ENCODE peak calls at places on chromosomes 2 and 18, in nine cellular contexts. I, H, U, X, V, S, M, Q and F are unnamed samples.

GRCh38 chr18:2147424-2147823 is 423.9 kb downstream of the METTL4 start:
- DNase-seq in I (no peak), H (no peak), U (no peak), X (no peak), V (no peak), S (no peak), M (no peak), Q (no peak), F (no peak)

GRCh38 chr2:47771211-47771610 is 11.7 kb upstream of the MSH6 start:
- DNase-seq in I (peak), H (peak), U (no peak), X (no peak), V (peak), S (no peak), M (peak), Q (peak), F (no peak)

GRCh38 chr2:44246840-44247369 is 28.4 kb upstream of the SLC3A1 start:
- DNase-seq in I (no peak), H (no peak), U (no peak), X (no peak), V (no peak), S (no peak), M (no peak), Q (no peak), F (no peak)

GRCh38 chr2:230711224-230711623 is 1.4 kb upstream of the CAB39 start:
- DNase-seq in I (no peak), H (no peak), U (no peak), X (no peak), V (no peak), S (peak), M (peak), Q (no peak), F (no peak)

GRCh38 chr2:55910077-55910476 is 13.5 kb downstream of the EFEMP1 start:
- DNase-seq in I (no peak), H (no peak), U (no peak), X (no peak), V (no peak), S (no peak), M (no peak), Q (no peak), F (no peak)

GRCh38 chr2:239290618-239291504 is 110.0 kb downstream of the HDAC4 start:
- DNase-seq in I (no peak), H (no peak), U (peak), X (no peak), V (no peak), S (peak), M (peak), Q (peak), F (no peak)

GRCh38 chr2:191150451-191151314 is at the start of gene STAT4:
- DNase-seq in I (no peak), H (peak), U (peak), X (peak), V (peak), S (peak), M (peak), Q (peak), F (peak)

GRCh38 chr2:59025157-59025757 is 784.1 kb upstream of the FANCL start:
- DNase-seq in I (peak), H (peak), U (no peak), X (peak), V (peak), S (peak), M (peak), Q (peak), F (peak)

GRCh38 chr2:43437363-43437762 is 158.5 kb downstream of the THADA start:
- DNase-seq in I (no peak), H (no peak), U (no peak), X (no peak), V (no peak), S (no peak), M (no peak), Q (no peak), F (no peak)

GRCh38 chr2:197232010-197232409 is 78.6 kb downstream of the ANKRD44 start:
- DNase-seq in I (no peak), H (no peak), U (no peak), X (no peak), V (no peak), S (no peak), M (no peak), Q (no peak), F (no peak)

GRCh38 chr18:22871809-22872525 is 61.2 kb upstream of the RBBP8 start:
- DNase-seq in I (no peak), H (no peak), U (no peak), X (no peak), V (no peak), S (no peak), M (no peak), Q (no peak), F (no peak)

GRCh38 chr2:221779614-221780067 is 207.5 kb upstream of the EPHA4 start:
- DNase-seq in I (no peak), H (no peak), U (no peak), X (no peak), V (peak), S (no peak), M (no peak), Q (no peak), F (no peak)

GRCh38 chr2:224838335-224838734 is 122.2 kb upstream of the CCDC195 start:
- DNase-seq in I (no peak), H (no peak), U (no peak), X (no peak), V (no peak), S (no peak), M (no peak), Q (no peak), F (no peak)

GRCh38 chr18:79927597-79928562 is 23.6 kb downstream of the SLC66A2 start:
- DNase-seq in I (no peak), H (no peak), U (peak), X (no peak), V (no peak), S (peak), M (peak), Q (peak), F (peak)

GRCh38 chr2:54665436-54665856 is 58.0 kb upstream of the EML6 start:
- DNase-seq in I (peak), H (peak), U (no peak), X (peak), V (peak), S (no peak), M (peak), Q (peak), F (peak)

GRCh38 chr2:207926133-207927076 is 98.9 kb downstream of the PLEKHM3 start:
- DNase-seq in I (no peak), H (no peak), U (no peak), X (peak), V (peak), S (no peak), M (no peak), Q (peak), F (no peak)

GRCh38 chr2:113173563-113174368 is at the start of gene PSD4:
- DNase-seq in I (peak), H (no peak), U (peak), X (peak), V (no peak), S (peak), M (peak), Q (peak), F (peak)

GRCh38 chr2:1799174-1799573 is 54.9 kb upstream of the PXDN start:
- DNase-seq in I (no peak), H (no peak), U (no peak), X (no peak), V (no peak), S (no peak), M (no peak), Q (no peak), F (no peak)

GRCh38 chr2:17166506-17166905 is 351.7 kb downstream of the RAD51AP2 start:
- DNase-seq in I (no peak), H (no peak), U (no peak), X (no peak), V (peak), S (no peak), M (no peak), Q (no peak), F (no peak)

GRCh38 chr2:54772531-54772930 is 49.1 kb downstream of the EML6 start:
- DNase-seq in I (no peak), H (no peak), U (no peak), X (no peak), V (no peak), S (no peak), M (no peak), Q (no peak), F (no peak)

GRCh38 chr2:68770271-68771111 is 35.9 kb downstream of the ARHGAP25 start:
- DNase-seq in I (peak), H (no peak), U (no peak), X (no peak), V (no peak), S (no peak), M (no peak), Q (no peak), F (no peak)

GRCh38 chr2:2852015-2852777 is 521.1 kb upstream of the MYT1L start:
- DNase-seq in I (no peak), H (no peak), U (no peak), X (no peak), V (no peak), S (no peak), M (no peak), Q (no peak), F (no peak)

GRCh38 chr2:206462240-206462854 is 19.0 kb downstream of the ADAM23 start:
- DNase-seq in I (no peak), H (no peak), U (no peak), X (no peak), V (no peak), S (no peak), M (no peak), Q (no peak), F (no peak)

GRCh38 chr2:71784734-71785549 is 331.6 kb downstream of the DYSF start:
- DNase-seq in I (no peak), H (peak), U (peak), X (peak), V (no peak), S (no peak), M (no peak), Q (peak), F (peak)

GRCh38 chr2:15363142-15363541 is 198.0 kb downstream of the NBAS start:
- DNase-seq in I (no peak), H (no peak), U (no peak), X (no peak), V (no peak), S (no peak), M (no peak), Q (no peak), F (no peak)

GRCh38 chr2:121285077-121285449 is at the start of gene TFCP2L1:
- DNase-seq in I (peak), H (no peak), U (no peak), X (peak), V (peak), S (peak), M (peak), Q (no peak), F (peak)

GRCh38 chr2:121565389-121566250 is 34.9 kb downstream of the RNU4ATAC start:
- DNase-seq in I (no peak), H (no peak), U (no peak), X (no peak), V (no peak), S (no peak), M (no peak), Q (peak), F (no peak)

GRCh38 chr2:195108182-195108581 is 548.8 kb upstream of the SLC39A10 start:
- DNase-seq in I (no peak), H (no peak), U (no peak), X (no peak), V (no peak), S (no peak), M (no peak), Q (no peak), F (no peak)

GRCh38 chr2:65834657-65835056 is 402.3 kb upstream of the SPRED2 start:
- DNase-seq in I (no peak), H (no peak), U (no peak), X (no peak), V (no peak), S (no peak), M (no peak), Q (no peak), F (no peak)

GRCh38 chr2:132772344-132772743 is 102.3 kb upstream of the LYPD1 start:
- DNase-seq in I (no peak), H (no peak), U (no peak), X (no peak), V (no peak), S (no peak), M (no peak), Q (no peak), F (no peak)

GRCh38 chr2:190359896-190360376 is 16.5 kb downstream of the INPP1 start:
- DNase-seq in I (no peak), H (no peak), U (peak), X (no peak), V (no peak), S (no peak), M (peak), Q (peak), F (peak)

GRCh38 chr2:217954051-217954450 is 48.7 kb downstream of the TNS1 start:
- DNase-seq in I (no peak), H (no peak), U (peak), X (no peak), V (no peak), S (peak), M (no peak), Q (no peak), F (no peak)
- H3K27ac ChIP-seq in I (no peak), H (no peak), U (peak), X (peak), V (no peak), S (peak), M (peak), Q (peak), F (peak)

GRCh38 chr18:34592961-34593382 is 117.1 kb upstream of the DTNA start:
- DNase-seq in I (no peak), H (no peak), U (peak), X (peak), V (peak), S (peak), M (peak), Q (peak), F (no peak)

GRCh38 chr18:34598136-34598635 is 111.9 kb upstream of the DTNA start:
- DNase-seq in I (no peak), H (no peak), U (no peak), X (no peak), V (no peak), S (no peak), M (no peak), Q (no peak), F (no peak)

GRCh38 chr18:34594243-34594642 is 115.9 kb upstream of the DTNA start:
- DNase-seq in I (no peak), H (no peak), U (no peak), X (no peak), V (no peak), S (no peak), M (no peak), Q (no peak), F (no peak)

GRCh38 chr18:34591920-34592444 is 118.1 kb upstream of the DTNA start:
- DNase-seq in I (no peak), H (no peak), U (no peak), X (no peak), V (no peak), S (no peak), M (no peak), Q (no peak), F (no peak)

DNA sequence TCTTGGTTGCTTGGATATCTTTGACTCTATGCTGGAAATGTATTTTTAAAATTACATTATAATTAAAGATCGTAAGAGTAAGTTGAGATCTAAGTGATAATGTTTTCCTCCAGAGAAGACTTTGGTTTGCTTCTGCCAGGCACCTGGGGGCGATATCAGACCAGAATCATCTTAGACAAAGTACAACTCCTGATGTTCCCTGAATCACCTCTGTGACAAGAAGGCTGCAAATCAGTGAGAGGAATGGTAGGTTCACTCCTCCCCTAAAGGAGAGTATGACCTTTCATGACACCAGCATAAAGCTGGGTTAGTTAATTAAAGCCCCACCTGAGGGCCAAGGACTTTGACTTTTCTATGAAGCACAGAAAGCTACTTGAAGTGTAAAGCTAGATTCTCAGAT is 114.4 kb upstream of the DTNA start:
- DNase-seq in I (no peak), H (peak), U (no peak), X (no peak), V (peak), S (no peak), M (no peak), Q (peak), F (no peak)
- H3K4me3 ChIP-seq in I (no peak), H (no peak), U (peak), X (no peak), V (no peak), S (no peak), M (no peak), Q (no peak), F (no peak)

DNA sequence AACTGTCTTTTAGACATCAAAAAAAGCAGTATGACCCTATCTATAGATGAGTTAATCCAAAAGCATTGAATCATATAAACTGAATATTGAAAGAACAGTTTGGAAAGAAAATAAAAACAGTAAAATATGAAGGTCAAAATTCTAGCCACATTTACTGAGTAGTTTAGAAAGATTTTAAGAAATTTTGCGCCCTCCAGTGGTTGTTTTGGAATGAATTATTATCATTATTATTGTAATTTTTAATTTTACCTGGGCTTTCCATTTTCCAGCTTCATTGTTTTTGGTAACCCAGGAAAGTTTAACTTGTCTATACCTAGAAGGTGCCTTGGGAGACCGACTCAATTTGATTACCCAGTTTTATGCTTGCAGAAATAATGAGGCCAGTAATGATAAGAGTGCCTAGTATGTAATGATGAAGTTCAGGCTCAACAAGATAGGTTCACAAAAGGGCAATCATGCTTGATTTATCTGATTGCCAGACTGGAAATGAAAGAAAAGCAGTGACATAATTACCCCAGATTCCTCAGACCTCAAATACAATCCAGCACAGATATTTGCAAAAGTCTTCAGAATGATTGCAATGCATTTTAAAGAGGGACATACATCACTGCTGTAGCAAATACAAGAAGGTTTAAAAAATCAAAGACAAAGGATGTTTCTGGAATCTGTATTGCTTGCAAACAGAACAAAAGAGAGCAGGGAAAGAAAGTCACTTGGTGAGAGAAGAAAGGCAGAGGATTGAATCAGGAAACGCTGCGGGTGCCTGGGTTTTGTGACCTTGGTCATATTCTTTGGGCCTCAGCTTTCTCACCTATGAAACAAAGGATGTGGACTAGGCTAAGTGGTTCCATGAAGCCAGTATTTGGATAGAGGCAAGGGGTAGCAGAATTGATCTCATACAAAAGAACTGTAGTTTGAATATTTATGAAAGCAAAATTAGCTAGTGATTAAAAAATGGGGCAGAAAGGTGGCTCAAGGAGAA is 153.8 kb downstream of the MAP2 start:
- DNase-seq in I (peak), H (peak), U (no peak), X (no peak), V (peak), S (no peak), M (no peak), Q (no peak), F (no peak)
- TF ChIP-seq CTCF in I (peak), H (peak), U (peak), X (no peak), V (peak), S (peak), M (no peak), Q (no peak), F (peak)

GRCh38 chr18:21739604-21740473 is 753 bp upstream of the MIB1 start:
- DNase-seq in I (peak), H (no peak), U (peak), X (no peak), V (no peak), S (no peak), M (peak), Q (peak), F (peak)
- H3K27ac ChIP-seq in I (peak), H (peak), U (peak), X (peak), V (peak), S (peak), M (peak), Q (peak), F (peak)